ENCODE peak calls at places on chromosomes 12 and 14, in seven cellular contexts. One of them, this sample, is unnamed. For H3K4me1, the result is how much of the 10 kb centered on the place peaks cover.

GRCh38 chr12:132156926-132157325 is 12.7 kb downstream of the NOC4L start:
- DNase-seq in naive thymus-derived CD4-positive, alpha-beta T cell: no peak
- DNase-seq in left ventricle myocardium inferior: no peak
- DNase-seq in endodermal cell: no peak
- DNase-seq in lung: no peak
- DNase-seq in tibial nerve: no peak
- DNase-seq in endothelial cell of umbilical vein: no peak
- DNase-seq in this sample: no peak

GRCh38 chr12:71552728-71553501 is 110.7 kb downstream of the ZFC3H1 start:
- DNase-seq in tibial nerve: no peak
- DNase-seq in endodermal cell: no peak
- DNase-seq in endothelial cell of umbilical vein: no peak
- DNase-seq in left ventricle myocardium inferior: no peak
- DNase-seq in lung: no peak
- DNase-seq in naive thymus-derived CD4-positive, alpha-beta T cell: no peak
- DNase-seq in this sample: no peak

GRCh38 chr12:64395739-64396138 is 5.2 kb upstream of the C12orf56 start:
- DNase-seq in left ventricle myocardium inferior: no peak
- DNase-seq in naive thymus-derived CD4-positive, alpha-beta T cell: no peak
- DNase-seq in endodermal cell: no peak
- DNase-seq in endothelial cell of umbilical vein: peak
- DNase-seq in tibial nerve: no peak
- DNase-seq in lung: no peak
- DNase-seq in this sample: no peak

GRCh38 chr12:110661337-110661972 is 27.5 kb downstream of the HVCN1 start:
- DNase-seq in endodermal cell: no peak
- DNase-seq in lung: peak
- DNase-seq in naive thymus-derived CD4-positive, alpha-beta T cell: no peak
- DNase-seq in tibial nerve: peak
- DNase-seq in left ventricle myocardium inferior: peak
- DNase-seq in endothelial cell of umbilical vein: no peak
- DNase-seq in this sample: no peak

GRCh38 chr14:99157676-99158075 is 114.3 kb downstream of the BCL11B start:
- DNase-seq in endothelial cell of umbilical vein: no peak
- DNase-seq in lung: no peak
- DNase-seq in endodermal cell: no peak
- DNase-seq in left ventricle myocardium inferior: no peak
- DNase-seq in tibial nerve: no peak
- DNase-seq in naive thymus-derived CD4-positive, alpha-beta T cell: no peak
- DNase-seq in this sample: peak

GRCh38 chr14:53603994-53604393 is 352.6 kb downstream of the BMP4 start:
- DNase-seq in lung: no peak
- DNase-seq in endothelial cell of umbilical vein: no peak
- DNase-seq in endodermal cell: no peak
- DNase-seq in tibial nerve: no peak
- DNase-seq in naive thymus-derived CD4-positive, alpha-beta T cell: no peak
- DNase-seq in left ventricle myocardium inferior: no peak
- DNase-seq in this sample: no peak

GRCh38 chr14:20631023-20631820 is 10.3 kb downstream of the OR6S1 start:
- DNase-seq in left ventricle myocardium inferior: no peak
- DNase-seq in tibial nerve: peak
- DNase-seq in endothelial cell of umbilical vein: peak
- DNase-seq in endodermal cell: peak
- DNase-seq in lung: no peak
- DNase-seq in naive thymus-derived CD4-positive, alpha-beta T cell: peak
- DNase-seq in this sample: peak

GRCh38 chr12:120132863-120133385 is 16.4 kb upstream of the RAB35 start:
- DNase-seq in tibial nerve: no peak
- DNase-seq in endodermal cell: no peak
- DNase-seq in naive thymus-derived CD4-positive, alpha-beta T cell: no peak
- DNase-seq in lung: no peak
- DNase-seq in left ventricle myocardium inferior: no peak
- DNase-seq in endothelial cell of umbilical vein: no peak
- DNase-seq in this sample: no peak

GRCh38 chr12:9372202-9372601 is 164.0 kb upstream of the PZP start:
- DNase-seq in left ventricle myocardium inferior: no peak
- DNase-seq in tibial nerve: no peak
- DNase-seq in endodermal cell: peak
- DNase-seq in naive thymus-derived CD4-positive, alpha-beta T cell: no peak
- DNase-seq in endothelial cell of umbilical vein: peak
- DNase-seq in lung: no peak
- DNase-seq in this sample: no peak

GRCh38 chr12:113758165-113758924 is 207.8 kb downstream of the RBM19 start:
- DNase-seq in endodermal cell: no peak
- DNase-seq in endothelial cell of umbilical vein: no peak
- DNase-seq in left ventricle myocardium inferior: no peak
- DNase-seq in tibial nerve: no peak
- DNase-seq in naive thymus-derived CD4-positive, alpha-beta T cell: no peak
- DNase-seq in lung: no peak
- DNase-seq in this sample: no peak

GRCh38 chr12:108126212-108126611 is 2.9 kb upstream of the WSCD2 start:
- DNase-seq in left ventricle myocardium inferior: no peak
- DNase-seq in naive thymus-derived CD4-positive, alpha-beta T cell: no peak
- DNase-seq in lung: no peak
- DNase-seq in tibial nerve: no peak
- DNase-seq in endothelial cell of umbilical vein: no peak
- DNase-seq in endodermal cell: no peak
- DNase-seq in this sample: no peak

GRCh38 chr14:94225460-94225989 is 51.4 kb downstream of the PPP4R4 start:
- DNase-seq in endothelial cell of umbilical vein: no peak
- DNase-seq in tibial nerve: no peak
- DNase-seq in left ventricle myocardium inferior: no peak
- DNase-seq in naive thymus-derived CD4-positive, alpha-beta T cell: no peak
- DNase-seq in lung: no peak
- DNase-seq in endodermal cell: no peak
- DNase-seq in this sample: no peak

GRCh38 chr12:86376052-86376451 is 119.9 kb upstream of the MGAT4C start:
- DNase-seq in lung: no peak
- DNase-seq in endothelial cell of umbilical vein: no peak
- DNase-seq in endodermal cell: peak
- DNase-seq in tibial nerve: no peak
- DNase-seq in naive thymus-derived CD4-positive, alpha-beta T cell: no peak
- DNase-seq in left ventricle myocardium inferior: peak
- DNase-seq in this sample: no peak

GRCh38 chr12:8822298-8822697 is at the start of gene A2ML1:
- DNase-seq in naive thymus-derived CD4-positive, alpha-beta T cell: no peak
- DNase-seq in endodermal cell: no peak
- DNase-seq in left ventricle myocardium inferior: no peak
- DNase-seq in endothelial cell of umbilical vein: no peak
- DNase-seq in lung: no peak
- DNase-seq in tibial nerve: no peak
- DNase-seq in this sample: no peak

DNA sequence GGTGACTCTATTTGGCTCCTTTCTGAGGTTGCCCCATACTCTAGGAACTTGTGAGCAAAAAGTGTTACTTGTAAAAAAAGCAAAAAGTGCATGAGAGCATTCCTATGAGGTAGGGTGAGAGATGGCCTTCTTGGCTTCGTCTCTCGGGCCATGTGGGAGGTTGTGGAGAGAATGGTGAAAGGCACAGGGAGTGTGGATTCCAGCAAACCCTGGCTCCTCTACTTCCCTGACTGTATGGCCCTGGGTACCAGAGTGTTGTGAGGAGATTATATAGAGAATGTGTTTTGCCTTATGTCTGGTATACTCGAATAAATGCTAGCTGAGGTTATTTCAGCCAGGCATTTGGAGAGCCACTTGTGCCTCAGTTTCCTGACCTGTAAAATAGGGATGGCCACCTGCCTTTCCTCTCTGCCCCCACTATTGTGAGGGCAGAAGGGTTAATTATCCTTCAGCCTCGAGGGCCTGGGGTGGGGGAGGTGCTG is 11.0 kb downstream of the PLEKHG3 start:
- DNase-seq in endodermal cell: peak
- DNase-seq in endothelial cell of umbilical vein: no peak
- DNase-seq in left ventricle myocardium inferior: no peak
- DNase-seq in lung: no peak
- DNase-seq in naive thymus-derived CD4-positive, alpha-beta T cell: no peak
- DNase-seq in tibial nerve: no peak
- DNase-seq in this sample: no peak
- H3K4me1 ChIP-seq in endodermal cell: under half
- H3K4me1 ChIP-seq in endothelial cell of umbilical vein: under half
- H3K4me1 ChIP-seq in left ventricle myocardium inferior: half or more
- H3K4me1 ChIP-seq in lung: under half
- H3K4me1 ChIP-seq in naive thymus-derived CD4-positive, alpha-beta T cell: under half
- H3K4me1 ChIP-seq in tibial nerve: under half
- H3K4me1 ChIP-seq in this sample: half or more

DNA sequence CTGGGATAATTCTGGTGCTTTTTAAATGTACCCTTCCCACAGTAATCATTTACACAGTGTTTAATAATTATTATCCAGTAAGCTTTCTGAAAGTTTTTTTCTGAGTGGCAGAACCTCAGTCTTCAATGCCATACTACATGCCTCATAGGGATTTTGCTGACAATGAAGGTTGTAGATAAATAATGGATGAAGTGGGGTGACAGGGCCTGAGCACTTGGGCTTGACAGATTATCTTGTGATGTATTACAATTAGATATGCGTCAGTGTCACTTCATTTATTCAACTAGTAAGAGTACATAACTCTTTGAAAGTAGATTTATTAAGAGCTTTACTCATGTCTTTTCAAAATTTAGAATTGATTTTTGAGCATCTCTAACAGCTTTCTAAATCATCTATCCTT is 176.1 kb downstream of the PDZRN4 start:
- DNase-seq in left ventricle myocardium inferior: no peak
- DNase-seq in naive thymus-derived CD4-positive, alpha-beta T cell: no peak
- DNase-seq in endodermal cell: no peak
- DNase-seq in tibial nerve: no peak
- DNase-seq in endothelial cell of umbilical vein: no peak
- DNase-seq in lung: no peak
- DNase-seq in this sample: no peak
- H3K4me1 ChIP-seq in left ventricle myocardium inferior: under half
- H3K4me1 ChIP-seq in naive thymus-derived CD4-positive, alpha-beta T cell: under half
- H3K4me1 ChIP-seq in endodermal cell: under half
- H3K4me1 ChIP-seq in tibial nerve: under half
- H3K4me1 ChIP-seq in endothelial cell of umbilical vein: under half
- H3K4me1 ChIP-seq in lung: under half
- H3K4me1 ChIP-seq in this sample: under half

GRCh38 chr14:104980601-104981531 is 2.7 kb upstream of the AHNAK2 start:
- DNase-seq in left ventricle myocardium inferior: no peak
- DNase-seq in naive thymus-derived CD4-positive, alpha-beta T cell: no peak
- DNase-seq in endothelial cell of umbilical vein: no peak
- DNase-seq in endodermal cell: peak
- DNase-seq in tibial nerve: no peak
- DNase-seq in lung: no peak
- DNase-seq in this sample: no peak
- H3K4me1 ChIP-seq in left ventricle myocardium inferior: under half
- H3K4me1 ChIP-seq in naive thymus-derived CD4-positive, alpha-beta T cell: under half
- H3K4me1 ChIP-seq in endothelial cell of umbilical vein: under half
- H3K4me1 ChIP-seq in endodermal cell: under half
- H3K4me1 ChIP-seq in tibial nerve: under half
- H3K4me1 ChIP-seq in lung: under half
- H3K4me1 ChIP-seq in this sample: under half

GRCh38 chr12:53498235-53498630 is 1.0 kb downstream of the MAP3K12 start:
- DNase-seq in lung: no peak
- DNase-seq in naive thymus-derived CD4-positive, alpha-beta T cell: no peak
- DNase-seq in left ventricle myocardium inferior: no peak
- DNase-seq in endodermal cell: no peak
- DNase-seq in tibial nerve: no peak
- DNase-seq in endothelial cell of umbilical vein: no peak
- DNase-seq in this sample: no peak
- H3K4me1 ChIP-seq in lung: under half
- H3K4me1 ChIP-seq in naive thymus-derived CD4-positive, alpha-beta T cell: under half
- H3K4me1 ChIP-seq in left ventricle myocardium inferior: half or more
- H3K4me1 ChIP-seq in endodermal cell: under half
- H3K4me1 ChIP-seq in tibial nerve: under half
- H3K4me1 ChIP-seq in endothelial cell of umbilical vein: under half
- H3K4me1 ChIP-seq in this sample: under half

GRCh38 chr14:93059260-93059659 is 56.5 kb downstream of the ITPK1 start:
- DNase-seq in tibial nerve: no peak
- DNase-seq in endothelial cell of umbilical vein: no peak
- DNase-seq in endodermal cell: no peak
- DNase-seq in naive thymus-derived CD4-positive, alpha-beta T cell: no peak
- DNase-seq in left ventricle myocardium inferior: no peak
- DNase-seq in lung: no peak
- DNase-seq in this sample: no peak

GRCh38 chr14:93056840-93057585 is 58.7 kb downstream of the ITPK1 start:
- DNase-seq in naive thymus-derived CD4-positive, alpha-beta T cell: no peak
- DNase-seq in endothelial cell of umbilical vein: no peak
- DNase-seq in tibial nerve: no peak
- DNase-seq in endodermal cell: no peak
- DNase-seq in lung: no peak
- DNase-seq in left ventricle myocardium inferior: no peak
- DNase-seq in this sample: peak

GRCh38 chr14:93055651-93056115 is 60.0 kb downstream of the ITPK1 start:
- DNase-seq in left ventricle myocardium inferior: no peak
- DNase-seq in endothelial cell of umbilical vein: no peak
- DNase-seq in lung: no peak
- DNase-seq in endodermal cell: no peak
- DNase-seq in tibial nerve: no peak
- DNase-seq in naive thymus-derived CD4-positive, alpha-beta T cell: no peak
- DNase-seq in this sample: no peak

GRCh38 chr14:93056166-93056839 is 59.4 kb downstream of the ITPK1 start:
- DNase-seq in endodermal cell: no peak
- DNase-seq in lung: no peak
- DNase-seq in naive thymus-derived CD4-positive, alpha-beta T cell: no peak
- DNase-seq in endothelial cell of umbilical vein: no peak
- DNase-seq in tibial nerve: no peak
- DNase-seq in left ventricle myocardium inferior: no peak
- DNase-seq in this sample: peak

DNA sequence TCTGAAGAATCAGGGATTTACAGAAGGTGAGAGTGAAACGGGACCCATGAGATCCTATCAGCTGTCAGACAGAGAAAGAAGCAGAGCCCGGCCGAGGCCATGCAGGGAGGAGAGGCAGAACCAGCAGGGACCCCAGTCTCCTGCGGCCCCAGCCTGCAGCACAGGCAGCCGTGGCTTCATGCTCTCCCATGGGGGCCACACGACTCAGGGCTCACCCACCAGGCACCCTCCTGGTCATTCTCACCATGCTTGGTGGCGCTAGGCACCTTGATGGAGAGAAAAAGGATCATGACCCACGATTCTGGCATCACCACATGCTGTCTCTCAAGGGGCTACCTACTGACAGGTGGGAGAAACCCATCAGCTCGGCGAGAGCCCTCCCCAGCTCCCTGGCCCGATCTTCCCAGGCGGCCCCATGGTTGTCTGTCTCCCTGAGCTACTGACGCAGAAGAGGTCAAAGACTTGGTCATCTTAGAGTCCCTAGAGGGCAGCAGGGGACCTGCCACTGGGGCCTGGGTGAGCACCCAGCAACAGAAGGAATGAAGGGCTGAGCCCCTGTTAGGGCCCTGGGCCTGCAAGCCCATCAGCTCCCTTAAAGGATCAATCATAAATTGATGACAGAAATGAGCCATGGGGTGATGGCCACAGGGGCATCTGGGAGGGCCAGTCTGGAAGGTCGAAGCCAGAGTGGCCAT is 58.0 kb downstream of the ITPK1 start:
- DNase-seq in endodermal cell: no peak
- DNase-seq in left ventricle myocardium inferior: no peak
- DNase-seq in lung: no peak
- DNase-seq in endothelial cell of umbilical vein: no peak
- DNase-seq in tibial nerve: no peak
- DNase-seq in naive thymus-derived CD4-positive, alpha-beta T cell: no peak
- DNase-seq in this sample: no peak
- H3K4me1 ChIP-seq in endodermal cell: under half
- H3K4me1 ChIP-seq in left ventricle myocardium inferior: half or more
- H3K4me1 ChIP-seq in lung: under half
- H3K4me1 ChIP-seq in endothelial cell of umbilical vein: under half
- H3K4me1 ChIP-seq in tibial nerve: under half
- H3K4me1 ChIP-seq in naive thymus-derived CD4-positive, alpha-beta T cell: under half
- H3K4me1 ChIP-seq in this sample: under half

GRCh38 chr14:103393078-103393477 is 7.9 kb downstream of the MARK3 start:
- DNase-seq in endothelial cell of umbilical vein: no peak
- DNase-seq in naive thymus-derived CD4-positive, alpha-beta T cell: no peak
- DNase-seq in tibial nerve: no peak
- DNase-seq in lung: no peak
- DNase-seq in endodermal cell: no peak
- DNase-seq in left ventricle myocardium inferior: no peak
- DNase-seq in this sample: no peak
- H3K4me1 ChIP-seq in endothelial cell of umbilical vein: under half
- H3K4me1 ChIP-seq in naive thymus-derived CD4-positive, alpha-beta T cell: under half
- H3K4me1 ChIP-seq in tibial nerve: under half
- H3K4me1 ChIP-seq in lung: under half
- H3K4me1 ChIP-seq in endodermal cell: under half
- H3K4me1 ChIP-seq in left ventricle myocardium inferior: half or more
- H3K4me1 ChIP-seq in this sample: under half